ENCODE peak calls at places on chromosome 17, in five cellular contexts. X is tibial artery, U is OCI-LY7, T is breast epithelium, N is A549. M is an unnamed sample.

GRCh38 chr17:55238931-55239297 is 25.8 kb upstream of the HLF start:
- DNase-seq in X (no peak), U (no peak), T (no peak), N (peak; percentile 49), M (no peak)

GRCh38 chr17:14359251-14359939 is 58.5 kb downstream of the HS3ST3B1 start:
- DNase-seq in X (no peak), U (peak; percentile 93), T (no peak), N (no peak), M (no peak)

GRCh38 chr17:76659928-76660614 is 16.5 kb upstream of the ST6GALNAC1 start:
- DNase-seq in X (peak; percentile 13), U (no peak), T (peak; percentile 25), N (no peak), M (no peak)

GRCh38 chr17:50891577-50891989 is 25.4 kb upstream of the TOB1 start:
- DNase-seq in X (no peak), U (no peak), T (no peak), N (no peak), M (no peak)

GRCh38 chr17:32297860-32298259 is 32.2 kb downstream of the RHBDL3 start:
- DNase-seq in X (no peak), U (no peak), T (no peak), N (no peak), M (no peak)

GRCh38 chr17:57872536-57872935 is 22.7 kb upstream of the MRPS23 start:
- DNase-seq in X (no peak), U (no peak), T (no peak), N (no peak), M (no peak)

GRCh38 chr17:2230877-2231276 is 72.7 kb downstream of the SMG6 start:
- DNase-seq in X (no peak), U (no peak), T (no peak), N (no peak), M (no peak)

GRCh38 chr17:44220211-44221071 is 966 bp upstream of the UBTF start:
- DNase-seq in X (peak; percentile 33), U (peak; percentile 77), T (peak; percentile 56), N (no peak), M (no peak)

GRCh38 chr17:51901242-51901641 is 257.3 kb downstream of the CA10 start:
- DNase-seq in X (no peak), U (no peak), T (no peak), N (no peak), M (no peak)

GRCh38 chr17:4448197-4448980 is 14.6 kb downstream of the SPNS3 start:
- DNase-seq in X (no peak), U (no peak), T (no peak), N (no peak), M (no peak)

GRCh38 chr17:14619821-14620220 is 318.9 kb downstream of the HS3ST3B1 start:
- DNase-seq in X (no peak), U (no peak), T (no peak), N (no peak), M (no peak)

GRCh38 chr17:4498461-4499397 is at the start of gene SPNS2:
- DNase-seq in X (peak; percentile 45), U (peak; percentile 85), T (no peak), N (peak; percentile 93), M (no peak)

GRCh38 chr17:45147581-45148182 is 593 bp upstream of the HEXIM1 start:
- DNase-seq in X (peak; percentile 77), U (peak; percentile 98), T (peak; percentile 76), N (peak; percentile 83), M (peak; percentile 93)

GRCh38 chr17:28718317-28718672 is 627 bp upstream of the RAB34 start:
- DNase-seq in X (no peak), U (no peak), T (no peak), N (no peak), M (no peak)

GRCh38 chr17:27158390-27158789 is 135.5 kb upstream of the WSB1 start:
- DNase-seq in X (no peak), U (no peak), T (no peak), N (no peak), M (no peak)

GRCh38 chr17:31488264-31488981 is 96.9 kb downstream of the RAB11FIP4 start:
- DNase-seq in X (no peak), U (peak; percentile 51), T (no peak), N (no peak), M (no peak)

GRCh38 chr17:74807925-74808324 is 31.8 kb upstream of the NAT9 start:
- DNase-seq in X (no peak), U (no peak), T (no peak), N (no peak), M (no peak)

GRCh38 chr17:56601613-56602012 is 8.1 kb downstream of the NOG start:
- DNase-seq in X (no peak), U (no peak), T (no peak), N (no peak), M (no peak)

GRCh38 chr17:29162082-29162908 is 17.9 kb downstream of the MYO18A start:
- DNase-seq in X (no peak), U (no peak), T (no peak), N (no peak), M (no peak)

GRCh38 chr17:74347646-74348045 is 14.0 kb downstream of the BTBD17 start:
- DNase-seq in X (no peak), U (no peak), T (no peak), N (no peak), M (no peak)

GRCh38 chr17:10741416-10742140 is 11.8 kb upstream of the TMEM220 start:
- DNase-seq in X (no peak), U (no peak), T (no peak), N (no peak), M (no peak)

GRCh38 chr17:39666601-39667261 is 1.5 kb upstream of the PNMT start:
- DNase-seq in X (peak; percentile 77), U (no peak), T (no peak), N (no peak), M (no peak)

GRCh38 chr17:38454528-38454927 is 26.3 kb downstream of the ARHGAP23 start:
- DNase-seq in X (peak; percentile 92), U (no peak), T (peak; percentile 81), N (peak; percentile 97), M (peak; percentile 49)
- H3K4me3 ChIP-seq in X (peak overlapping the region; percentile 53), U (no peak overlapping the region), T (peak overlapping the region; percentile 74), N (peak overlapping the region; percentile 60), M (peak overlapping the region; percentile 55)

DNA sequence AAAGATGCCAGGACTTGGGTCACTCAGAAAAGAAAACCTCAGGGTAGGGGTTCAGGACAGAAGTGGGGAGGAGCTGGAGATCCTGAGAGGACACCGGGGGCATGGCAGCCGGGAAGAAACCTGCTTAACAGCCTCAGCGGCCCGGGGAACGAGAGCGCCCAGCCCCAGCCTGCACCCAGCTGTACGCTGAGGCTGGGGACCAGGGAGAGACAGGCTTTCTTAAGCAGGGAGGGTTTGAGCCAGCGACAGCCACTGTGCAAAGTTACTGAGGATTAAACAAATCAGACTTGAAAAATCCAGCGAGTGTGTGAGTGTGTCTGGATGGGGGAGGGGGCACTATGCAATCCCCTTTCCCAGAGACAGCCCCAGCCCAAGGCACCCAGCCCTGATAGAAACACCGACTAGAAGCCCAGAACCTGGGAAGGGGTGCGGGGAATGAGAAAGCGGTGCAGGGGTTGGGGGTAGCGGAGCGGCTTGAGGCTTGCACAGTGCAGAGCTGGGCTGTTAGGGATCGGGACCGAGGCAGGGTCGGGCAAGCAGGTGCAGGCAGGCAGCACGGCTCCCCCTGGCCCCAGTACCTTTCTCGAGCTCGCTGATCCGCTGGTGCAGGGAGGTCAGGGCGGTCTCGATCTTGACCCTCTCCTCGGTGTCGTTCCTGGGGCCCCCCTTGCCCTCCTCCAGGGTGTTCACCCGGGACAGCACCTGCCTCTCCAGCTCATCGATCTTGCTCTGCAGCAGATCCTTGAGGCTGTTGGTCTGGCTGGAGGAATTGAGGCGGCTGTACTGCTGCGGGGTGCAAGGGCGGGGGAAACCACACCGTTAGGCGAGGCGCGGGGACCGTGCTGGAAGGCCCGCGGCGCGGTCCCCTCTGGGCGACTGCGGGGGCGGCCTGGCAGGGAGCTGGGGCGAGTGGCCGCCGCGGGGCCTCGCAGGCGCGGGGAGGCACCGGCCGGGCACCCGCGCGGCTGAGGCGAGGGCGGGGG is 1.2 kb downstream of the NPTX1 start:
- DNase-seq in X (no peak), U (no peak), T (no peak), N (no peak), M (no peak)
- TF ChIP-seq CTCF in X (no peak), U (peak; percentile 23), T (no peak), N (no peak), M (no peak)

GRCh38 chr17:73343168-73343634 is 31.4 kb upstream of the CDC42EP4 start:
- DNase-seq in X (peak; percentile 59), U (no peak), T (no peak), N (no peak), M (no peak)
- H3K4me3 ChIP-seq in X (peak overlapping the region; percentile 27), U (no peak overlapping the region), T (peak overlapping the region; percentile 48), N (no peak overlapping the region), M (no peak overlapping the region)

DNA sequence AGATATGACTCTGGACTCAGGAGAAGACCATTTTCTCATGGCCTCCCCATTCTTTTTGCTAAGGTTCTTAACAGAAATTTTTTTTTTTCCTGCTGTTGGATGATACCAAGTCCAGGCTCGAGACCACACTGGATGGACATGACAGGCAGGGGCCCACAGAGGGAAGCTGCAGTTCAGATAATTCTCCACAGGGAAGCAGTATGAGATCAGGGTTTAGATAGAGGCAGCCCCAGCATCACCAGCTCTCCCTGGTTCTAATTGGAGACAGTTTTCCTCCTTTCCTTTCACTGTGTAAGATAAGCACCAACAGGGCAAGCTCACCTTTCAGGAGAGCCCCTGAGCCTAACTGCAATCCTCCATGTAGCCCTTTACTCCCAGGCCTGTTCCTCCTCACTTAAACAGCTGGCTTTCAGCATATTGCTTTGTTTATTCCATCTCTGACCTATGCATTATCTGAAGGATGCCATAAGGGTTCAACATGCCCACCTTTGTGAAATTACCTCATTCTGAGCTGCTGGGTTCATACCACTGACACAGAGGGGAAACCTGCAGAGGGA is 108.1 kb downstream of the SNX11 start:
- DNase-seq in X (no peak), U (no peak), T (no peak), N (peak; percentile 75), M (peak; percentile 18)
- TF ChIP-seq CTCF in X (peak; percentile 16), U (peak; percentile 50), T (peak; percentile 24), N (peak; percentile 85), M (peak; percentile 64)

GRCh38 chr17:7354262-7354781 is 634 bp upstream of the TMEM95 start:
- DNase-seq in X (no peak), U (no peak), T (no peak), N (no peak), M (no peak)
- H3K4me3 ChIP-seq in X (no peak overlapping the region), U (no peak overlapping the region), T (no peak overlapping the region), N (no peak overlapping the region), M (no peak overlapping the region)

GRCh38 chr17:65660947-65661346 is 99.5 kb upstream of the AXIN2 start:
- DNase-seq in X (no peak), U (no peak), T (no peak), N (no peak), M (peak; percentile 5)
- TF ChIP-seq CTCF in X (no peak), U (no peak), T (no peak), N (no peak), M (no peak)

GRCh38 chr17:16438557-16439302 is 23.4 kb downstream of the TRPV2 start:
- DNase-seq in X (peak; percentile 96), U (peak; percentile 100), T (peak; percentile 93), N (peak; percentile 100), M (peak; percentile 99)

GRCh38 chr17:16437083-16437482 is 21.7 kb downstream of the TRPV2 start:
- DNase-seq in X (no peak), U (no peak), T (no peak), N (no peak), M (no peak)

GRCh38 chr17:16434662-16435061 is 19.3 kb downstream of the TRPV2 start:
- DNase-seq in X (no peak), U (no peak), T (no peak), N (no peak), M (no peak)

GRCh38 chr17:16438173-16438556 is 22.8 kb downstream of the TRPV2 start:
- DNase-seq in X (no peak), U (no peak), T (no peak), N (no peak), M (no peak)

GRCh38 chr17:16435951-16436886 is 20.8 kb downstream of the TRPV2 start:
- DNase-seq in X (no peak), U (no peak), T (no peak), N (no peak), M (no peak)
- H3K4me3 ChIP-seq in X (no peak overlapping the region), U (no peak overlapping the region), T (no peak overlapping the region), N (no peak overlapping the region), M (no peak overlapping the region)